ENCODE peak calls at places on chromosome 14, in ten cellular contexts. R is A549; V is OCI-LY7; P is heart left ventricle; E is sigmoid colon; I is pancreas; K is CD8-positive, alpha-beta memory T cell; D is neuronal stem cell; T is upper lobe of right lung; M is PC-3. Y is an unnamed sample.

GRCh38 chr14:49550284-49551184 is 35.6 kb downstream of the RPS29 start:
- DNase-seq in R (no peak), V (peak; percentile 7), P (no peak), E (no peak), I (no peak), K (no peak), D (no peak), T (no peak), M (peak; percentile 73), Y (no peak)

GRCh38 chr14:90111895-90112534 is 50.2 kb downstream of the KCNK13 start:
- DNase-seq in R (peak; percentile 24), V (no peak), P (no peak), E (no peak), I (no peak), K (no peak), D (no peak), T (no peak), M (peak; percentile 88), Y (peak; percentile 88)

GRCh38 chr14:96053600-96054381 is 14.6 kb downstream of the C14orf132 start:
- DNase-seq in R (no peak), V (no peak), P (peak; percentile 82), E (peak; percentile 91), I (no peak), K (no peak), D (no peak), T (no peak), M (peak; percentile 20), Y (peak; percentile 33)

GRCh38 chr14:57502581-57503254 is 9.1 kb upstream of the CCDC198 start:
- DNase-seq in R (no peak), V (no peak), P (peak; percentile 23), E (no peak), I (no peak), K (no peak), D (no peak), T (no peak), M (no peak), Y (no peak)

GRCh38 chr14:85175556-85175955 is 354.4 kb upstream of the FLRT2 start:
- DNase-seq in R (no peak), V (no peak), P (no peak), E (no peak), I (no peak), K (no peak), D (no peak), T (no peak), M (no peak), Y (no peak)

GRCh38 chr14:93496856-93497255 is 66.1 kb downstream of the UNC79 start:
- DNase-seq in R (no peak), V (no peak), P (no peak), E (no peak), I (no peak), K (no peak), D (no peak), T (no peak), M (peak; percentile 35), Y (peak; percentile 65)

GRCh38 chr14:68986225-68986624 is 7.1 kb upstream of the ACTN1 start:
- DNase-seq in R (no peak), V (no peak), P (no peak), E (no peak), I (no peak), K (no peak), D (no peak), T (no peak), M (no peak), Y (no peak)

GRCh38 chr14:96693986-96694385 is 103.2 kb upstream of the VRK1 start:
- DNase-seq in R (no peak), V (no peak), P (no peak), E (no peak), I (no peak), K (no peak), D (peak; percentile 9), T (no peak), M (no peak), Y (no peak)

GRCh38 chr14:77032483-77032853 is 4.0 kb upstream of the IRF2BPL start:
- DNase-seq in R (no peak), V (no peak), P (no peak), E (no peak), I (no peak), K (no peak), D (no peak), T (no peak), M (no peak), Y (no peak)

GRCh38 chr14:51395361-51395849 is 155.4 kb downstream of the TMX1 start:
- DNase-seq in R (no peak), V (no peak), P (peak; percentile 36), E (peak; percentile 82), I (no peak), K (no peak), D (no peak), T (no peak), M (peak; percentile 71), Y (peak; percentile 98)

GRCh38 chr14:36633580-36633979 is 28.1 kb upstream of the PAX9 start:
- DNase-seq in R (no peak), V (no peak), P (no peak), E (no peak), I (no peak), K (no peak), D (no peak), T (no peak), M (no peak), Y (no peak)

GRCh38 chr14:105474478-105475268 is at the start of gene CRIP2:
- DNase-seq in R (peak; percentile 84), V (no peak), P (peak; percentile 77), E (no peak), I (no peak), K (peak; percentile 72), D (no peak), T (no peak), M (peak; percentile 50), Y (no peak)

GRCh38 chr14:68619805-68620574 is 172.9 kb downstream of the ZFP36L1 start:
- DNase-seq in R (no peak), V (no peak), P (peak; percentile 73), E (no peak), I (no peak), K (no peak), D (no peak), T (no peak), M (peak; percentile 61), Y (no peak)

GRCh38 chr14:101927859-101928258 is 36.5 kb upstream of the DYNC1H1 start:
- DNase-seq in R (no peak), V (no peak), P (peak; percentile 91), E (peak; percentile 96), I (peak; percentile 33), K (no peak), D (no peak), T (peak; percentile 90), M (no peak), Y (no peak)

GRCh38 chr14:54257424-54257823 is 139.4 kb upstream of the CDKN3 start:
- DNase-seq in R (no peak), V (no peak), P (no peak), E (no peak), I (no peak), K (no peak), D (peak; percentile 92), T (no peak), M (no peak), Y (no peak)

GRCh38 chr14:69665596-69665995 is 54.2 kb downstream of the SUSD6 start:
- DNase-seq in R (no peak), V (no peak), P (no peak), E (no peak), I (no peak), K (no peak), D (no peak), T (no peak), M (no peak), Y (no peak)

GRCh38 chr14:36655963-36656768 is 5.5 kb upstream of the PAX9 start:
- DNase-seq in R (peak; percentile 66), V (peak; percentile 40), P (no peak), E (no peak), I (no peak), K (no peak), D (no peak), T (peak; percentile 67), M (peak; percentile 77), Y (no peak)

GRCh38 chr14:61560323-61560722 is 135.0 kb upstream of the HIF1A start:
- DNase-seq in R (no peak), V (no peak), P (no peak), E (no peak), I (no peak), K (no peak), D (no peak), T (no peak), M (peak; percentile 52), Y (no peak)
- H3K27ac ChIP-seq in R (peak overlapping the region; percentile 96), V (no peak overlapping the region), P (peak overlapping the region; percentile 9), E (peak overlapping the region; percentile 78), I (peak overlapping the region; percentile 89), K (no peak overlapping the region), D (no peak overlapping the region), T (peak overlapping the region; percentile 60), M (peak overlapping the region; percentile 96), Y (no peak overlapping the region)

GRCh38 chr14:100286484-100287191 is 19.6 kb downstream of the SLC25A29 start:
- DNase-seq in R (no peak), V (no peak), P (no peak), E (no peak), I (no peak), K (peak; percentile 46), D (no peak), T (peak; percentile 56), M (no peak), Y (no peak)
- H3K4me1 ChIP-seq in R (peaks cover 9% of the 10 kb centered on the region), V (peaks cover 17% of the 10 kb centered on the region), P (peaks cover 20% of the 10 kb centered on the region), E (peaks cover 3% of the 10 kb centered on the region), I (no peaks in the 10 kb centered on the region), K (peaks cover 11% of the 10 kb centered on the region), D (peaks cover 9% of the 10 kb centered on the region), T (peaks cover 18% of the 10 kb centered on the region), M (peaks cover 3% of the 10 kb centered on the region), Y (peaks cover 9% of the 10 kb centered on the region)

GRCh38 chr14:41607119-41607785 is 576 bp downstream of the LRFN5 start:
- DNase-seq in R (no peak), V (no peak), P (no peak), E (no peak), I (no peak), K (no peak), D (no peak), T (no peak), M (no peak), Y (no peak)
- H3K27ac ChIP-seq in R (no peak overlapping the region), V (no peak overlapping the region), P (peak overlapping the region; percentile 64), E (peak overlapping the region; percentile 83), I (no peak overlapping the region), K (no peak overlapping the region), D (no peak overlapping the region), T (no peak overlapping the region), M (no peak overlapping the region), Y (no peak overlapping the region)

GRCh38 chr14:103448097-103448496 is 62.9 kb downstream of the MARK3 start:
- DNase-seq in R (no peak), V (no peak), P (no peak), E (no peak), I (no peak), K (no peak), D (no peak), T (no peak), M (peak; percentile 38), Y (no peak)

GRCh38 chr14:103442288-103442687 is 57.1 kb downstream of the MARK3 start:
- DNase-seq in R (no peak), V (no peak), P (no peak), E (no peak), I (no peak), K (no peak), D (no peak), T (no peak), M (no peak), Y (no peak)

GRCh38 chr14:103445783-103446182 is 60.6 kb downstream of the MARK3 start:
- DNase-seq in R (no peak), V (no peak), P (no peak), E (no peak), I (no peak), K (no peak), D (no peak), T (no peak), M (no peak), Y (no peak)

GRCh38 chr14:103443106-103443505 is 57.9 kb downstream of the MARK3 start:
- DNase-seq in R (no peak), V (no peak), P (no peak), E (no peak), I (no peak), K (no peak), D (no peak), T (no peak), M (no peak), Y (no peak)

GRCh38 chr14:103444837-103445524 is 59.8 kb downstream of the MARK3 start:
- DNase-seq in R (no peak), V (no peak), P (no peak), E (no peak), I (no peak), K (no peak), D (no peak), T (no peak), M (no peak), Y (no peak)
- H3K4me1 ChIP-seq in R (peaks cover 13% of the 10 kb centered on the region), V (peaks cover 5% of the 10 kb centered on the region), P (peaks cover 37% of the 10 kb centered on the region), E (no peaks in the 10 kb centered on the region), I (peaks cover 19% of the 10 kb centered on the region), K (peaks cover 6% of the 10 kb centered on the region), D (no peaks in the 10 kb centered on the region), T (peaks cover 17% of the 10 kb centered on the region), M (no peaks in the 10 kb centered on the region), Y (no peaks in the 10 kb centered on the region)